ENCODE peak calls at places on chromosomes 2 and 18, in nine cellular contexts. U is IMR-90; W is CD8-positive, alpha-beta T cell; Y is WERI-Rb-1; I is AG04450; O is tibial nerve; B is neural progenitor cell; C is cardiac muscle cell; G is tibial artery. J is an unnamed sample.

GRCh38 chr18:50653402-50654093 is 93.7 kb downstream of the MAPK4 start:
- DNase-seq in W (no peak), O (peak; percentile 19), U (no peak), C (no peak), Y (no peak), I (no peak), B (no peak), G (peak; percentile 77), J (no peak)

GRCh38 chr2:240436626-240437180 is 1.2 kb downstream of the GPC1 start:
- DNase-seq in I (no peak), O (no peak), Y (peak; percentile 39), B (peak; percentile 75), W (no peak), C (peak; percentile 39), U (peak; percentile 43), G (peak; percentile 72), J (peak; percentile 46)

GRCh38 chr2:43467889-43468288 is 127.9 kb downstream of the THADA start:
- DNase-seq in G (no peak), U (peak; percentile 63), B (no peak), C (no peak), O (no peak), Y (no peak), I (no peak), W (no peak), J (peak; percentile 48)

GRCh38 chr2:41595235-41595634 is 452.6 kb upstream of the PKDCC start:
- DNase-seq in U (no peak), O (no peak), W (no peak), C (peak; percentile 33), I (no peak), B (no peak), Y (no peak), G (no peak), J (peak; percentile 46)

GRCh38 chr2:67616749-67617148 is 219.6 kb downstream of the ETAA1 start:
- DNase-seq in I (peak; percentile 86), B (no peak), W (peak; percentile 13), Y (no peak), O (no peak), U (peak; percentile 96), G (no peak), C (peak; percentile 90), J (peak; percentile 72)

GRCh38 chr2:222854773-222855700 is 5.8 kb upstream of the ACSL3 start:
- DNase-seq in W (no peak), B (no peak), I (no peak), O (no peak), C (peak; percentile 42), G (no peak), U (no peak), Y (no peak), J (no peak)

GRCh38 chr2:39851691-39852110 is 72.6 kb upstream of the THUMPD2 start:
- DNase-seq in C (peak; percentile 57), W (no peak), O (no peak), U (peak; percentile 63), G (no peak), I (peak; percentile 47), Y (no peak), B (peak; percentile 53), J (peak; percentile 57)

GRCh38 chr18:10226971-10227370 is 227.5 kb upstream of the APCDD1 start:
- DNase-seq in W (no peak), I (no peak), O (no peak), C (no peak), B (no peak), U (no peak), Y (no peak), G (no peak), J (no peak)

GRCh38 chr2:136324966-136325365 is 207.0 kb upstream of the CXCR4 start:
- DNase-seq in U (no peak), Y (no peak), W (no peak), O (no peak), G (no peak), B (no peak), C (no peak), I (no peak), J (no peak)

GRCh38 chr2:30820381-30821055 is 13.3 kb upstream of the CAPN13 start:
- DNase-seq in I (no peak), O (no peak), W (no peak), C (no peak), U (no peak), B (no peak), Y (no peak), G (no peak), J (no peak)

GRCh38 chr2:113157108-113157896 is 16.5 kb upstream of the PSD4 start:
- DNase-seq in O (no peak), W (peak; percentile 44), Y (no peak), G (peak; percentile 49), U (no peak), I (no peak), B (peak; percentile 76), C (peak; percentile 16), J (peak; percentile 20)
- TF ChIP-seq CTCF in O (no peak), W (no peak), Y (no peak), G (no peak), U (no peak), I (no peak), B (no peak), C (no peak), J (no peak)

DNA sequence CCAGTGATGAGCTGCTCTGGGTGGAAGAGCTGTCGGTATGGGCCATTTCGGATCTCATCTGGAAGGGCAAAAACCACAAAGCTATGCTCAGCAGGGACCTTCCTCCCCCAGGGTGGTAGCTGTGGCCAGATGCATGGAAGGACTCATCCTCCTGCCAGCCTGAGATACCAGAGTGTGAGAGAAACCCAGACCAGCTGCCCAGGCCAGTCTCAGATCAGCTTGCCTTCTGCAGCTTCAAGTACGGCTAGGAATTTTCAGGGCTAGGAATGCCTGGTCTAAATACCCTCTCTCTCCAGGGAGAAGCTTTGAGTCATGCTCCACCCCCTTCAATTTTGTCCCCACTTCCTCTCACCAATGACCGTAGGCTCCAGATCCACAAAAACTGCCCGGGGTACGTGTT is 1.4 kb upstream of the TUBA4B start:
- DNase-seq in G (no peak), I (no peak), W (no peak), C (no peak), Y (no peak), O (no peak), B (no peak), U (no peak), J (no peak)
- H3K4me3 ChIP-seq in G (peak overlapping the region; percentile 79), I (no peak overlapping the region), W (peak overlapping the region; percentile 98), C (no peak overlapping the region), Y (peak overlapping the region; percentile 66), O (no peak overlapping the region), B (no peak overlapping the region), U (no peak overlapping the region), J (no peak overlapping the region)

GRCh38 chr2:96146151-96146880 is 1.1 kb upstream of the DUSP2 start:
- DNase-seq in O (no peak), Y (no peak), I (no peak), B (no peak), U (peak; percentile 16), W (peak; percentile 88), C (peak; percentile 60), G (peak; percentile 83), J (no peak)

GRCh38 chr2:96145028-96145939 is at the start of gene DUSP2:
- DNase-seq in O (peak; percentile 27), C (peak; percentile 79), Y (peak; percentile 92), I (no peak), B (peak; percentile 81), U (peak; percentile 59), W (peak; percentile 85), G (peak; percentile 82), J (peak; percentile 49)

GRCh38 chr2:96143231-96143847 is 1.9 kb downstream of the DUSP2 start:
- DNase-seq in C (no peak), O (no peak), W (peak; percentile 38), G (peak; percentile 40), B (no peak), Y (peak; percentile 8), U (no peak), I (no peak), J (no peak)

GRCh38 chr2:96143848-96144480 is 1.3 kb downstream of the DUSP2 start:
- DNase-seq in U (no peak), C (no peak), I (no peak), B (peak; percentile 54), O (no peak), Y (peak; percentile 59), G (peak; percentile 60), W (peak; percentile 47), J (no peak)

GRCh38 chr2:96144481-96145027 is 686 bp downstream of the DUSP2 start:
- DNase-seq in O (no peak), C (no peak), B (no peak), U (no peak), G (peak; percentile 69), W (peak; percentile 54), I (no peak), Y (peak; percentile 39), J (no peak)
- TF ChIP-seq CTCF in O (no peak), C (no peak), B (no peak), U (no peak), G (no peak), W (no peak), I (no peak), Y (no peak), J (no peak)

DNA sequence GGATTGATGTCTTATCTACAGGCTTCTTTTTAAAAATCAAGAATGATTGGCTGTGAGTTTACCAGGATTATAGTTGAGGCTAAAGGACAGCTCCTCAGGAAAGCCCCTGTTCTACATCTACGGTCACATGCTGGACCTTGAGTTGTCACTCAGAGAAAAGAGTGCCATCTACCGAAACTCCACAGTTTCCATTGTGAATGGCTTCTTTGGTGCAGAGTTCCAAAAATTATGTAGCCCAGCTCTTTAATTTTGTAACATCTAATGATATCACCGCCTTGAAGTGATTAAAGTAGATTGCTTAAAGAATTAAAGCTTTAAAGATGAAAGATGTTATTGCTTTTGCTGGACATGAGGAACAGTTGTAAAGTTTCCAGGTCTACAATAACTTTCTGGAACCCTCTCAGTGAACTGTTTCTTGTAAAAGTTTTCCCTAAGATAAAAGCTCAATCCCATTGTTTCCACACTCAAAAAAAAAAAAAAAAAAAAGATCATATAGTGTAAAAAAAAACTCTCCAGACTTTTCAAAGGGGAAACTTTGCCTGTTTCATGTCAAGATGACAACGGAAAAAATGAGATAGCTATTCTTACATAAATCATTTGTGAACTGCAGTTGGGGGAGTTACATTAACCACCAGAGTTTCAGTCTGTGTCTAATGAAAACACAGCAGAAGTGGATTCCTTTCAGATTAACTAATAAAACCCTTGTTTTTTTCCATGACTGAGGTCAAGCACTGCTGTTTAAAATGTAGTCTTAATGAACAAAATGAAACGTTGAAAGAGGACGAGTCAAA is 4.3 kb downstream of the COL3A1 start:
- DNase-seq in U (peak; percentile 69), O (no peak), C (peak; percentile 89), B (peak; percentile 62), I (no peak), W (no peak), G (no peak), Y (no peak), J (peak; percentile 89)
- H3K4me3 ChIP-seq in U (peak overlapping the region; percentile 19), O (peak overlapping the region; percentile 2), C (no peak overlapping the region), B (no peak overlapping the region), I (peak overlapping the region; percentile 69), W (no peak overlapping the region), G (peak overlapping the region; percentile 65), Y (no peak overlapping the region), J (peak overlapping the region; percentile 56)

GRCh38 chr2:203480623-203481022 is 54.5 kb downstream of the RAPH1 start:
- DNase-seq in U (no peak), O (no peak), W (no peak), C (no peak), G (no peak), I (no peak), B (no peak), Y (no peak), J (no peak)

GRCh38 chr2:203489531-203489930 is 45.6 kb downstream of the RAPH1 start:
- DNase-seq in G (no peak), U (no peak), B (no peak), C (no peak), I (no peak), O (no peak), W (no peak), Y (no peak), J (no peak)

GRCh38 chr2:203490391-203490790 is 44.7 kb downstream of the RAPH1 start:
- DNase-seq in I (no peak), U (no peak), B (no peak), G (no peak), O (no peak), Y (no peak), W (no peak), C (no peak), J (no peak)

GRCh38 chr2:203484266-203485112 is 50.6 kb downstream of the RAPH1 start:
- DNase-seq in G (no peak), W (peak; percentile 48), C (peak; percentile 54), U (peak; percentile 16), O (no peak), B (peak; percentile 50), I (no peak), Y (peak; percentile 20), J (no peak)
- TF ChIP-seq CTCF in G (peak; percentile 83), W (peak; percentile 83), C (peak; percentile 46), U (peak; percentile 41), O (peak; percentile 69), B (peak; percentile 64), I (peak; percentile 59), Y (peak; percentile 58), J (peak; percentile 52)